ENCODE peak calls at places on chromosomes 5 and 9, in four cellular contexts. One of them, this sample, is unnamed.

GRCh38 chr5:72137826-72138409 is 30.6 kb downstream of the MAP1B start:
- DNase-seq in GM12878: no peak
- DNase-seq in IMR-90: no peak
- DNase-seq in K562: peak; percentile 26
- DNase-seq in this sample: peak; percentile 51

GRCh38 chr5:137032929-137033328 is 466.2 kb downstream of the SPOCK1 start:
- DNase-seq in GM12878: no peak
- DNase-seq in IMR-90: no peak
- DNase-seq in K562: no peak
- DNase-seq in this sample: peak; percentile 75

GRCh38 chr5:1277781-1278180 is 17.1 kb downstream of the TERT start:
- DNase-seq in GM12878: no peak
- DNase-seq in IMR-90: no peak
- DNase-seq in K562: no peak
- DNase-seq in this sample: no peak

GRCh38 chr5:143737073-143737472 is 74.9 kb upstream of the HMHB1 start:
- DNase-seq in GM12878: no peak
- DNase-seq in IMR-90: no peak
- DNase-seq in K562: no peak
- DNase-seq in this sample: no peak

GRCh38 chr5:35183243-35183955 is 46.9 kb downstream of the PRLR start:
- DNase-seq in GM12878: peak; percentile 27
- DNase-seq in IMR-90: peak; percentile 60
- DNase-seq in K562: peak; percentile 21
- DNase-seq in this sample: peak; percentile 4

GRCh38 chr9:128920381-128921058 is at the start of gene PHYHD1:
- DNase-seq in GM12878: no peak
- DNase-seq in IMR-90: peak; percentile 61
- DNase-seq in K562: no peak
- DNase-seq in this sample: no peak

GRCh38 chr5:71703941-71704340 is 15.1 kb upstream of the CARTPT start:
- DNase-seq in GM12878: no peak
- DNase-seq in IMR-90: no peak
- DNase-seq in K562: no peak
- DNase-seq in this sample: no peak

GRCh38 chr5:54309751-54310432 is 481 bp downstream of the ARL15 start:
- DNase-seq in GM12878: no peak
- DNase-seq in IMR-90: peak; percentile 10
- DNase-seq in K562: no peak
- DNase-seq in this sample: peak; percentile 62

GRCh38 chr5:160787247-160787646 is 64.8 kb downstream of the ATP10B start:
- DNase-seq in GM12878: peak; percentile 17
- DNase-seq in IMR-90: no peak
- DNase-seq in K562: no peak
- DNase-seq in this sample: no peak

GRCh38 chr9:124758691-124759090 is 12.4 kb downstream of the NR6A1 start:
- DNase-seq in GM12878: no peak
- DNase-seq in IMR-90: no peak
- DNase-seq in K562: no peak
- DNase-seq in this sample: no peak
- H3K9ac ChIP-seq in GM12878: no peak overlapping the region
- H3K9ac ChIP-seq in IMR-90: no peak overlapping the region
- H3K9ac ChIP-seq in K562: no peak overlapping the region
- H3K9ac ChIP-seq in this sample: no peak overlapping the region

DNA sequence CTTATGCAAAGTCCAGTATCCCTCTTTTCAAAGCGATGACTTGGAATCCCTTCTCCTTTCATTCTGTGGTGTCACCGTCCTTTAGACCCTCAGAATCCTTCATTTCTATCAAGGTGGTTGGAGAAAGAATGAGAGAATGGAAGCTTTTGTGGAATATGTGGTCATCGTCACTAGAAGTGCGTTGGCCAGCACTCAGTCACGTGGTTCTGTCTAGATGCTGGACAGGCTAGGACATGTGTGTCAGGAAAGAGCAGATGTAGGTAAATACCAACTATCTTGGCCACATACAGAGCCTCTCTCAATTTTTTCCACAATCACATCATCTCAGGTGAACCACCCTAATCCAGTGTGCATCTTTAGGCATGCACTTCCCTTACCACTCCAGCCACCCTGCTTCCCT is 206.0 kb downstream of the ARRDC3 start:
- DNase-seq in GM12878: no peak
- DNase-seq in IMR-90: no peak
- DNase-seq in K562: no peak
- DNase-seq in this sample: no peak
- TF ChIP-seq FOS in GM12878: no peak
- TF ChIP-seq FOS in IMR-90: no peak
- TF ChIP-seq FOS in K562: no peak
- TF ChIP-seq FOS in this sample: no peak

DNA sequence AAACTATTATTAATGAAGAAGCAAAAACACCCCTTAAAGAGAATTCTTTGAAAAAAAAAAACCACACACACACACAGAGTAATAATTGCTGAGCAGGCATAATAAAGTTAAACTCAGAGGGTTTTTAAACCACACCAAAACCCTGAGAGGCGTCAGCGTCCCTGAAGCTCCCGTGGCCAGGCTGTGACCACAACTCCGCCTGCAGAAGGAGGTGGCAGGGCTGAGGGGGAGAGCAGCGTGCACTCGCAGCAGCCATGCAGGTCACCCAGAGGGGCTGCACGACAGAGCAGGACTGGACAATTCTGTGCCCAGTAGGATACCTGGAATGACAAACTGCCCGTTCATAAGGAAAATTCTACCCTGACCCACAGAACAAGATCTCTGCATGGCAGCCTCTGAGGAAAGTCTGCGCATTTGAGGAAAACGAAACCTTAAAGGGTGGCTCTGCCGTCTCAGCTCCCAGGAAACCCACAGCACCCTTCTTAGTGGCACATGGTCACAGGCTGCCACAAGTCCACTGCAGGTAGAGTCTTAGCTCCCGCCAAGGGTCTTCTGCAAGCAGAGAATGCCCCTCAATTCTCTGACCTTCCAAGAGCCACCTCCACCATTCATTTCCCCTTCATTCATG is 44.0 kb downstream of the ROR2 start:
- DNase-seq in GM12878: no peak
- DNase-seq in IMR-90: no peak
- DNase-seq in K562: peak; percentile 57
- DNase-seq in this sample: no peak
- H2AFZ ChIP-seq in GM12878: peak overlapping the region; percentile 56
- H2AFZ ChIP-seq in IMR-90: no peak overlapping the region
- H2AFZ ChIP-seq in K562: peak overlapping the region; percentile 6
- H2AFZ ChIP-seq in this sample: no peak overlapping the region

DNA sequence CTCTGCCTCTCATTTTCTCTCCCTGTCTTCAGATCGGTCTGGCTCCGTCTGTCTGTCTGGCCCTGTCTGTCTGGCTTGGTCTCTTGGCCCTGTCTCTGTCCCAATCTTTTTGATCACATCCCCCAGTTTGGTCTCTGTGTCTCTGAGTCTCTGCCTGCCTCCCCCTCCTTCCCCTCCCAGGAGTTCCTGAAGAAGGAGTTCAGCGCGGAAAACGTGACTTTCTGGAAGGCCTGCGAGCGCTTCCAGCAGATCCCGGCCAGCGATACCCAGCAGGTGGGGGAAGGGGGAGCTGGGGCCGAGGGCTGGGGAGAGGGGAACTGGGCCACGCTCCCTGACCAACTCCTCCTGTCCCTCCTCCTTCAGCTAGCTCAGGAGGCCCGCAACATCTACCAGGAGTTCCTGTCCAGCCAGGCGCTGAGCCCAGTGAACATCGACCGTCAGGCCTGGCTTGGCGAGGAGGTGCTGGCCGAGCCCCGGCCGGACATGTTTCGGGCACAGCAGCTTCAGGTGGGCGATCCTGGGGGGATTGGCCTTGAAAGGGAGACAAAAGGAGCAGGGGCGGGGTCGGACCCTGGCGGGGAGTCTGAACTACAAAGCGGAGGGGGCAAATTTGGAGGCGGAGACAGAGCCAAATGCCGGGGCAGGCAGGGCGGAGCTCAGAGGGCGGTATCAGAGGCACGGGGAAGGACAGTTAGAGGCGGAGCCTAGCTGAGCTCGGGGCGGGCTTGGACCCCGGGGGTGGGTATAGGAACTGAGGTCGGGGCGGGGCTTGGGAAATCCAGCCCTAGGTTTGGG is 9.0 kb downstream of the RGS14 start:
- DNase-seq in GM12878: no peak
- DNase-seq in IMR-90: peak; percentile 68
- DNase-seq in K562: peak; percentile 96
- DNase-seq in this sample: peak; percentile 86
- H3K9ac ChIP-seq in GM12878: no peak overlapping the region
- H3K9ac ChIP-seq in IMR-90: peak overlapping the region; percentile 54
- H3K9ac ChIP-seq in K562: peak overlapping the region; percentile 95
- H3K9ac ChIP-seq in this sample: peak overlapping the region; percentile 78

DNA sequence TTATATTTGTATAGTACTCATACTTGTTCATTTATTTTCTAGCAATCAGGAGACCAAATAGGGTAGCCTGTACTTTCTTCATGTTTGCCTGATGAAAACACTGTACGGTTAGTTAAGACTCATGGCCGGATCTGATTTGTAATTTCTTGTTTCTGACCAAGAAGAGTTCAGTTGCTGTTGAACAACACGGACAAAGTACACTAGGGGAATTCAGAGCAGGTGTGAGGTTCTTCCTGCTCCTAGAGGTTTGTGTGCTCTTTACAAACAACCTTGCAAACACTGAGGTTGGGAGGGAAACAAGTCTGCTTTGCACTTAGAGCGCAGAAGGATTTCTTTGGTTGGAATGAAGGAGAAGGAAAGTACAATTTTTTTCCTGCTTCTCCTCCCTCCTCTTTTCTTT is 69.7 kb downstream of the TRIO start:
- DNase-seq in GM12878: peak; percentile 83
- DNase-seq in IMR-90: no peak
- DNase-seq in K562: no peak
- DNase-seq in this sample: no peak
- TF ChIP-seq FOS in GM12878: no peak
- TF ChIP-seq FOS in IMR-90: no peak
- TF ChIP-seq FOS in K562: no peak
- TF ChIP-seq FOS in this sample: no peak

GRCh38 chr5:139443766-139444473 is 4.6 kb upstream of the DNAJC18 start:
- DNase-seq in GM12878: no peak
- DNase-seq in IMR-90: peak; percentile 80
- DNase-seq in K562: no peak
- DNase-seq in this sample: peak; percentile 74

GRCh38 chr5:139439013-139439903 is at the start of gene DNAJC18:
- DNase-seq in GM12878: peak; percentile 53
- DNase-seq in IMR-90: peak; percentile 89
- DNase-seq in K562: peak; percentile 97
- DNase-seq in this sample: peak; percentile 88

GRCh38 chr5:139435676-139436075 is 3.6 kb downstream of the DNAJC18 start:
- DNase-seq in GM12878: no peak
- DNase-seq in IMR-90: no peak
- DNase-seq in K562: no peak
- DNase-seq in this sample: no peak

DNA sequence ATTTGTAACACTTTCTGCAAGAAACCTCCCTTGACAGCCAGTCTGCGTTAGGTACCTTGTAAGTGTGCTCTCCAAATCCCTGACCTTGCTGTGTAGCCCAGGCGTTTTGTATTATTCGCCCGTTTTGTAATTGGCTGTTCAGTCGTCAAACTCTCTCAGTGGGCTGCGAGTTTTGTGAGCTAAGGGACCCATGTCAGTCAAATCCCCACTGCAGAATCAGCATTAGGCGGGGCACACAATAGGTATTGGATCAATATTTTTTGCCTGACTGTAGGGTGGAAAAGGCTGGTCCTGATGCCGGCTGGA is 665 bp downstream of the DNAJC18 start:
- DNase-seq in GM12878: no peak
- DNase-seq in IMR-90: no peak
- DNase-seq in K562: no peak
- DNase-seq in this sample: no peak
- H2AFZ ChIP-seq in GM12878: peak overlapping the region; percentile 56
- H2AFZ ChIP-seq in IMR-90: peak overlapping the region; percentile 100
- H2AFZ ChIP-seq in K562: peak overlapping the region; percentile 99
- H2AFZ ChIP-seq in this sample: no peak overlapping the region